ENCODE peak calls at places on chromosomes 5 and 9, in eight cellular contexts. F is activated CD8-positive, alpha-beta memory T cell treated with anti-CD3 and anti-CD28 coated beads for 1 hour; C is prostate gland; L is stimulated activated CD8-positive, alpha-beta memory T cell treated with anti-CD3 and anti-CD28 coated beads, Interleukin-2, amount 100 ng/mL, for 48 hours; M is NCI-H1048; T is T-helper 2 cell; R is RPMI8226; Z is hepatocyte. Y is an unnamed sample.

GRCh38 chr5:93576994-93577575 is 3.9 kb downstream of the NR2F1-AS1 start:
- DNase-seq in C (no peak), T (no peak), F (no peak), Z (no peak), L (no peak), M (no peak), R (no peak), Y (no peak)

GRCh38 chr9:93183663-93184438 is at the start of gene WNK2:
- DNase-seq in C (peak), F (peak), L (no peak), M (no peak), R (peak), Z (peak), T (peak), Y (peak)

GRCh38 chr5:6464441-6464840 is 15.8 kb downstream of the UBE2QL1 start:
- DNase-seq in R (no peak), C (no peak), M (no peak), F (no peak), Z (no peak), T (no peak), L (no peak), Y (no peak)

GRCh38 chr9:129223551-129224208 is 45.6 kb upstream of the IER5L start:
- DNase-seq in T (no peak), Z (no peak), M (no peak), F (no peak), C (no peak), L (no peak), R (no peak), Y (no peak)

GRCh38 chr9:133429641-133430161 is 7.5 kb downstream of the ADAMTS13 start:
- DNase-seq in T (no peak), R (peak), F (no peak), C (peak), Z (peak), L (no peak), M (no peak), Y (no peak)

GRCh38 chr9:3277200-3277599 is 248.6 kb downstream of the RFX3 start:
- DNase-seq in M (no peak), Z (no peak), R (peak), T (peak), C (no peak), F (no peak), L (no peak), Y (peak)

GRCh38 chr9:19769213-19769612 is 19.6 kb downstream of the SLC24A2 start:
- DNase-seq in C (no peak), R (no peak), F (no peak), Z (peak), L (no peak), M (no peak), T (no peak), Y (no peak)

GRCh38 chr5:980941-981340 is 27.7 kb upstream of the NKD2 start:
- DNase-seq in M (no peak), Z (peak), L (no peak), C (peak), T (no peak), F (no peak), R (no peak), Y (no peak)

GRCh38 chr5:133830911-133831310 is 137.5 kb downstream of the C5orf15 start:
- DNase-seq in C (no peak), L (no peak), Z (no peak), T (no peak), M (no peak), R (peak), F (no peak), Y (no peak)

GRCh38 chr5:37637165-37637845 is 202.5 kb downstream of the GDNF start:
- DNase-seq in M (no peak), C (no peak), L (no peak), R (no peak), Z (no peak), T (no peak), F (no peak), Y (no peak)

GRCh38 chr9:30732060-30732459 is 1652.4 kb upstream of the ACO1 start:
- DNase-seq in T (no peak), L (no peak), Z (no peak), F (no peak), C (no peak), R (peak), M (no peak), Y (no peak)

GRCh38 chr9:35714579-35715252 is 17.3 kb downstream of the TLN1 start:
- DNase-seq in R (no peak), L (no peak), Z (no peak), C (no peak), T (no peak), F (no peak), M (no peak), Y (no peak)

GRCh38 chr5:159972538-159973362 is 36.2 kb upstream of the TTC1 start:
- DNase-seq in T (no peak), Z (no peak), F (no peak), L (no peak), M (no peak), R (no peak), C (no peak), Y (no peak)

GRCh38 chr9:14437336-14438231 is 123.6 kb upstream of the NFIB start:
- DNase-seq in C (no peak), R (peak), M (peak), T (no peak), F (no peak), L (no peak), Z (peak), Y (no peak)

GRCh38 chr5:23014251-23014650 is 161.1 kb upstream of the CDH12 start:
- DNase-seq in C (no peak), T (no peak), R (no peak), F (no peak), Z (no peak), L (no peak), M (no peak), Y (no peak)

GRCh38 chr5:74173260-74173659 is 467.3 kb downstream of the ENC1 start:
- DNase-seq in C (no peak), Z (no peak), L (no peak), F (no peak), T (no peak), R (no peak), M (no peak), Y (no peak)